ENCODE peak calls at places on chromosomes 1 and 21, in six cellular contexts. R is AG04450; E is CD8-positive, alpha-beta T cell; L is CD8-positive, alpha-beta memory T cell; A is hepatocyte; K is ovary. P is an unnamed sample.
A peak's percentile ranks its signal among the peaks of the same experiment; 100 is the strongest.

GRCh38 chr1:165954940-165955339 is 127.5 kb downstream of the UCK2 start:
- DNase-seq in A (no peak), L (no peak), K (no peak), E (no peak), R (peak; percentile 47), P (no peak)

GRCh38 chr1:206469411-206469932 is 804 bp upstream of the IKBKE start:
- DNase-seq in R (no peak), K (no peak), A (peak; percentile 37), E (no peak), L (peak; percentile 11), P (no peak)

GRCh38 chr21:19864456-19864855 is 1133.8 kb upstream of the NCAM2 start:
- DNase-seq in K (no peak), L (no peak), R (no peak), E (no peak), A (no peak), P (no peak)

GRCh38 chr1:228792601-228793000 is 57.3 kb downstream of the RHOU start:
- DNase-seq in E (no peak), A (no peak), L (no peak), K (no peak), R (no peak), P (no peak)

GRCh38 chr1:152185544-152186391 is 26.7 kb upstream of the RPTN start:
- DNase-seq in L (peak; percentile 36), A (peak; percentile 60), E (peak; percentile 53), K (no peak), R (peak; percentile 26), P (no peak)

GRCh38 chr1:151238467-151238739 is 16.1 kb upstream of the PSMD4 start:
- DNase-seq in E (no peak), R (peak; percentile 80), L (no peak), K (no peak), A (no peak), P (no peak)

GRCh38 chr1:226548281-226549093 is at the start of gene STUM:
- DNase-seq in R (no peak), A (peak; percentile 73), E (peak; percentile 55), L (no peak), K (peak; percentile 34), P (no peak)

GRCh38 chr21:44416193-44416592 is 39.1 kb upstream of the LRRC3 start:
- DNase-seq in K (no peak), E (no peak), R (no peak), A (no peak), L (no peak), P (no peak)

GRCh38 chr1:107935396-107936064 is 29.4 kb downstream of the VAV3 start:
- DNase-seq in K (no peak), A (no peak), E (no peak), L (no peak), R (no peak), P (no peak)

GRCh38 chr1:95043141-95043980 is 29.4 kb downstream of the ALG14 start:
- DNase-seq in L (peak; percentile 62), E (peak; percentile 87), R (peak; percentile 74), A (peak; percentile 91), K (peak; percentile 86), P (no peak)

GRCh38 chr1:57124768-57125446 is 159.1 kb upstream of the C8B start:
- DNase-seq in A (no peak), L (no peak), R (no peak), K (no peak), E (no peak), P (no peak)

GRCh38 chr1:56133517-56134472 is 445.6 kb downstream of the PLPP3 start:
- DNase-seq in A (no peak), R (no peak), L (no peak), E (no peak), K (no peak), P (no peak)

GRCh38 chr1:22557341-22557950 is 5.8 kb upstream of the EPHA8 start:
- DNase-seq in A (no peak), E (no peak), L (no peak), R (no peak), K (no peak), P (no peak)

GRCh38 chr1:31843506-31843905 is 27.7 kb upstream of the SPOCD1 start:
- DNase-seq in K (no peak), A (no peak), E (no peak), L (no peak), R (peak; percentile 10), P (no peak)

GRCh38 chr1:155975375-155976061 is 2.8 kb downstream of the ARHGEF2 start:
- DNase-seq in A (no peak), K (no peak), R (no peak), E (no peak), L (no peak), P (no peak)

GRCh38 chr1:43979528-43980254 is 681 bp downstream of the B4GALT2 start:
- DNase-seq in E (no peak), K (peak; percentile 70), L (no peak), A (peak; percentile 77), R (no peak), P (no peak)

GRCh38 chr1:57889686-57890360 is 466.0 kb upstream of the DAB1 start:
- DNase-seq in R (no peak), A (no peak), E (no peak), K (no peak), L (no peak), P (no peak)

GRCh38 chr1:17581389-17582123 is 42.1 kb downstream of the ARHGEF10L start:
- DNase-seq in K (no peak), E (no peak), L (no peak), A (no peak), R (no peak), P (no peak)

GRCh38 chr21:44375281-44375651 is 21.8 kb downstream of the TRPM2 start:
- DNase-seq in K (no peak), A (no peak), R (no peak), E (peak; percentile 69), L (peak; percentile 58), P (no peak)

GRCh38 chr1:21347072-21347581 is 56.9 kb upstream of the ECE1 start:
- DNase-seq in R (no peak), L (no peak), A (no peak), K (no peak), E (no peak), P (no peak)

GRCh38 chr1:21175324-21175669 is 1.4 kb downstream of the EIF4G3 start:
- DNase-seq in L (peak; percentile 61), E (no peak), A (peak; percentile 21), R (no peak), K (no peak), P (no peak)

GRCh38 chr1:67686272-67687197 is 1.5 kb downstream of the GADD45A start:
- DNase-seq in L (peak; percentile 71), A (peak; percentile 91), K (peak; percentile 73), E (peak; percentile 74), R (peak; percentile 96), P (no peak)

GRCh38 chr1:40663324-40664166 is 1.9 kb downstream of the RIMS3 start:
- DNase-seq in A (no peak), L (no peak), E (no peak), K (no peak), R (no peak), P (no peak)

GRCh38 chr1:63817152-63817667 is 43.4 kb downstream of the ROR1 start:
- DNase-seq in R (no peak), E (no peak), L (no peak), A (peak; percentile 49), K (no peak), P (no peak)

GRCh38 chr1:209768354-209768774 is 12.5 kb downstream of the TRAF3IP3 start:
- DNase-seq in E (peak; percentile 89), R (no peak), L (peak; percentile 84), A (no peak), K (no peak), P (no peak)

GRCh38 chr21:41962425-41962966 is 8.7 kb upstream of the C2CD2 start:
- DNase-seq in K (no peak), R (no peak), A (no peak), L (no peak), E (no peak), P (no peak)

GRCh38 chr21:30831194-30831765 is 1.7 kb upstream of the KRTAP7-1 start:
- DNase-seq in A (peak; percentile 29), R (no peak), E (peak; percentile 50), K (no peak), L (peak; percentile 3), P (no peak)

GRCh38 chr1:78825561-78825960 is 175.9 kb downstream of the IFI44 start:
- DNase-seq in R (no peak), E (no peak), L (no peak), K (no peak), A (no peak), P (no peak)

GRCh38 chr1:198523183-198523942 is 17.1 kb downstream of the ATP6V1G3 start:
- DNase-seq in E (no peak), L (peak; percentile 46), R (no peak), K (no peak), A (no peak), P (no peak)

GRCh38 chr1:194568610-194569009 is 1382.2 kb upstream of the B3GALT2 start:
- DNase-seq in L (no peak), E (no peak), A (no peak), R (no peak), K (no peak), P (no peak)

GRCh38 chr21:16908087-16908486 is 604.8 kb upstream of the CXADR start:
- DNase-seq in A (no peak), K (no peak), L (no peak), E (no peak), R (no peak), P (no peak)

GRCh38 chr1:214446772-214447556 is 104.4 kb downstream of the PTPN14 start:
- DNase-seq in K (no peak), R (peak; percentile 71), E (no peak), A (peak; percentile 76), L (no peak), P (no peak)
- H3K4me3 ChIP-seq in K (no peak overlapping the region), R (peak overlapping the region; percentile 26), E (no peak overlapping the region), A (no peak overlapping the region), L (no peak overlapping the region), P (no peak overlapping the region)

DNA sequence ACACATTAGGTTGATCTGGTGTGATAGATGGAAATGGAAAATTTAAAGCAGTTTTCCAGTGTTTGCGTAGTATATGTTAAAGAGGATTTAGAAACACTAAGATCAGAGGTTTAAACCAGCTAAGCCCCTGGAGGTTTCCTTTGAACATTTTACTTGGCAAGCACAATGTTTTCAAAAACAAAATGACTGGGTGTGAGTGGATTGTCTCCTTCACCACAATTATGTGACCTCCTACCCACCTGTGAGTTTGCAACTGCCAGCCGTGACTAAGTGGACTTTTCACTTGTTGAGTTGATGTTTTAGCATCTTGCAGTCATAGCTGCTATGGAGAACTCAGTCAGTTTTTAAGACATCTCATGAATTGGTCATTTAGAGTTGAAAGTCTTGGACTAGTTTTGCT is 4.7 kb downstream of the CCDC190 start:
- DNase-seq in K (no peak), L (no peak), E (no peak), A (no peak), R (peak; percentile 78), P (no peak)
- H3K4me3 ChIP-seq in K (no peak overlapping the region), L (no peak overlapping the region), E (no peak overlapping the region), A (no peak overlapping the region), R (no peak overlapping the region), P (no peak overlapping the region)

GRCh38 chr1:182589520-182589919 is 464 bp upstream of the RNASEL start:
- DNase-seq in L (no peak), R (no peak), E (no peak), A (no peak), K (no peak), P (no peak)
- H3K4me3 ChIP-seq in L (peak overlapping the region; percentile 90), R (peak overlapping the region; percentile 77), E (peak overlapping the region; percentile 78), A (no peak overlapping the region), K (no peak overlapping the region), P (peak overlapping the region; percentile 85)

DNA sequence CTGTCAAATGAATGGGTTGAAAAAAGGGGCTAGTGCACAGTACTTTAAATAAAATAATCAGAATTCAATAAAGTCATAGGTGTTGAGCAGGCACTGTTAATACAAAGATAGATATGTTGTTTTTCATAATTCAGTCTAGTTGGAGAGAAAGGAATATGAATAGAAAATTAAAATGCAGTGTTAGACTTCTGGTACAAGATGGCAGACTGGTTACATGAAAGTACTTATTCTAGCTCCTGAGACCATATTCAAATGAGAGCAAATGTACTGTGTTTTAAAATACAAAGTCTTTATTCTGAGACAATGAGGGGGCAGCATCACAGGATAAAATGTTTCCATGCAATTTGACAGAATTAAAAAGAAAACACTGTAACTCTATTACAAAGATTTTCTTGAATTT is 542.1 kb downstream of the COL11A1 start:
- DNase-seq in K (no peak), A (no peak), L (no peak), E (no peak), R (no peak), P (no peak)
- H3K4me3 ChIP-seq in K (no peak overlapping the region), A (no peak overlapping the region), L (no peak overlapping the region), E (no peak overlapping the region), R (no peak overlapping the region), P (no peak overlapping the region)

P was measured in esophagus squamous epithelium.